ENCODE peak calls at places on chromosome 17, in six cellular contexts. V is neural crest cell, J is ovary, O is uterus, A is glutamatergic neuron, C is astrocyte of the spinal cord. S is an unnamed sample.
A peak's percentile ranks its signal among the peaks of the same experiment; 100 is the strongest.

GRCh38 chr17:36485805-36486203 is 677 bp upstream of the ZNHIT3 start:
- DNase-seq in V (no peak), C (no peak), O (no peak), A (no peak), J (no peak), S (no peak)

GRCh38 chr17:78924481-78925151 is 571 bp downstream of the TIMP2 start:
- DNase-seq in V (peak; percentile 20), J (peak; percentile 68), O (no peak), A (peak; percentile 43), C (no peak), S (no peak)

GRCh38 chr17:74213897-74214386 is 571 bp downstream of the TTYH2 start:
- DNase-seq in V (no peak), C (no peak), J (peak; percentile 75), A (no peak), O (peak; percentile 34), S (no peak)

GRCh38 chr17:28956861-28957260 is 5.5 kb upstream of the PHF12 start:
- DNase-seq in V (no peak), A (no peak), J (no peak), O (no peak), C (no peak), S (no peak)

GRCh38 chr17:77096570-77097214 is 44.1 kb upstream of the SEC14L1 start:
- DNase-seq in A (no peak), C (peak; percentile 60), O (peak; percentile 78), J (no peak), V (no peak), S (peak; percentile 45)

GRCh38 chr17:42387663-42388380 is 420 bp downstream of the STAT3 start:
- DNase-seq in V (peak; percentile 36), C (no peak), A (peak; percentile 57), O (peak; percentile 55), J (peak; percentile 56), S (no peak)

GRCh38 chr17:35726609-35727460 is 4.6 kb upstream of the RASL10B start:
- DNase-seq in J (peak; percentile 68), A (peak; percentile 67), C (peak; percentile 93), V (no peak), O (peak; percentile 59), S (peak; percentile 69)

GRCh38 chr17:45902892-45903346 is 8.6 kb downstream of the MAPT start:
- DNase-seq in V (no peak), O (no peak), A (no peak), C (no peak), J (no peak), S (no peak)

GRCh38 chr17:31857920-31858646 is 961 bp downstream of the COPRS start:
- DNase-seq in C (peak; percentile 20), V (no peak), O (no peak), J (no peak), A (no peak), S (no peak)

GRCh38 chr17:59131131-59131530 is 23.9 kb downstream of the SKA2 start:
- DNase-seq in V (no peak), C (no peak), O (no peak), J (no peak), A (no peak), S (no peak)

GRCh38 chr17:76943781-76944213 is 75.6 kb downstream of the MGAT5B start:
- DNase-seq in V (no peak), C (no peak), A (no peak), J (no peak), O (no peak), S (no peak)

GRCh38 chr17:63370696-63371095 is 75.4 kb downstream of the CYB561 start:
- DNase-seq in A (no peak), O (no peak), V (no peak), J (no peak), C (no peak), S (no peak)

GRCh38 chr17:69314246-69315030 is 12.5 kb downstream of the ABCA5 start:
- DNase-seq in C (no peak), A (no peak), O (no peak), J (no peak), V (no peak), S (no peak)

GRCh38 chr17:74452027-74452840 is 14.2 kb upstream of the CD300A start:
- DNase-seq in C (no peak), J (no peak), O (no peak), V (no peak), A (peak; percentile 77), S (no peak)

GRCh38 chr17:13266596-13266995 is 248.8 kb upstream of the ELAC2 start:
- DNase-seq in C (peak; percentile 1), J (no peak), O (no peak), V (no peak), A (no peak), S (peak; percentile 31)

GRCh38 chr17:76473541-76473985 is 6.2 kb downstream of the AANAT start:
- DNase-seq in A (peak; percentile 76), C (no peak), O (no peak), J (no peak), V (peak; percentile 36), S (no peak)

GRCh38 chr17:35010093-35010492 is 29.8 kb downstream of the LIG3 start:
- DNase-seq in V (no peak), J (no peak), C (no peak), A (no peak), O (no peak), S (no peak)

GRCh38 chr17:29565643-29566472 is 979 bp downstream of the ABHD15 start:
- DNase-seq in J (no peak), A (no peak), C (no peak), V (no peak), O (no peak), S (no peak)

GRCh38 chr17:51461578-51462004 is 201.2 kb downstream of the UTP18 start:
- DNase-seq in O (no peak), V (peak; percentile 75), C (peak; percentile 8), J (peak; percentile 59), A (peak; percentile 72), S (no peak)

DNA sequence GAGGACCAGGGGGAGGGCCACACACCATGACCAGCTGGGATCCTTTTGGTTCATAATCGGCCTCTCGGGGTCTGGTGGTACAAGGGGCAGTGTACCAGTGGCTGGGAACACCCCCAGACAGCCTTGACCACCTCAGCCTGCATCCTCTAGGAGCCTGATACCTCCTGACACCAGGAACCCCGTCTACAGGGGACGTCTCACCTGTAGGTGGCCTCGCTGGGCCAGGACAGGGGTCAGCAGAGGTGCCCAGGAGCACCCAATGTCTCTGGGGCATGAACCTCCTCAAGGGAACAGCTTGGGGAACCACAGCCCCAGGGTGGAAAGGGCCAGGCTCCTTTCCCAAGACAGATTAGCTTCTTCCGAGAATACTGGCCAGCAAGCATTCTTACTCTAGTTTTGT is 2.5 kb upstream of the METRNL start:
- DNase-seq in O (no peak), A (no peak), C (no peak), J (peak; percentile 25), V (no peak), S (no peak)
- TF ChIP-seq CTCF in O (no peak), A (no peak), C (peak; percentile 28), J (no peak), V (no peak), S (peak; percentile 14)

DNA sequence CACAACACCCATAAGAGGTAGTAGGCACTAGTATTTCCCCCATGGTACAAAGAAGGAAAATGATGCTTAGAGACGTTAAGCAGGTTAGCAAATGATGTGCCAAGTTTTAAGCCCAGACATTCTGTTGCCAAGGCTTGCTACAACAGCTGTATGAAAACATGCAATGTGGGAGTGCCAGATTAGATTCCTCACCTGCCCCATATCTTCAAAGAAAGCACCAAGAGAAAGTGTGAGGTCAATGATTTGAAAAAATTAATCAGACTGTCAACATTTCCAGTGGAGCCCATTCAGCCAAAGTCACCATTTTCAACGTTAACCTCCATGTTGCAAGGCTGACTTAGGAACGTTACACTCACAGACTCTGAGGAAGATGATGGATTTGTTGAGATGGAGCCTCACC is 61.5 kb downstream of the PCTP start:
- DNase-seq in J (no peak), C (no peak), V (no peak), A (no peak), O (no peak), S (no peak)
- TF ChIP-seq CTCF in J (no peak), C (no peak), V (no peak), A (no peak), O (no peak), S (no peak)

DNA sequence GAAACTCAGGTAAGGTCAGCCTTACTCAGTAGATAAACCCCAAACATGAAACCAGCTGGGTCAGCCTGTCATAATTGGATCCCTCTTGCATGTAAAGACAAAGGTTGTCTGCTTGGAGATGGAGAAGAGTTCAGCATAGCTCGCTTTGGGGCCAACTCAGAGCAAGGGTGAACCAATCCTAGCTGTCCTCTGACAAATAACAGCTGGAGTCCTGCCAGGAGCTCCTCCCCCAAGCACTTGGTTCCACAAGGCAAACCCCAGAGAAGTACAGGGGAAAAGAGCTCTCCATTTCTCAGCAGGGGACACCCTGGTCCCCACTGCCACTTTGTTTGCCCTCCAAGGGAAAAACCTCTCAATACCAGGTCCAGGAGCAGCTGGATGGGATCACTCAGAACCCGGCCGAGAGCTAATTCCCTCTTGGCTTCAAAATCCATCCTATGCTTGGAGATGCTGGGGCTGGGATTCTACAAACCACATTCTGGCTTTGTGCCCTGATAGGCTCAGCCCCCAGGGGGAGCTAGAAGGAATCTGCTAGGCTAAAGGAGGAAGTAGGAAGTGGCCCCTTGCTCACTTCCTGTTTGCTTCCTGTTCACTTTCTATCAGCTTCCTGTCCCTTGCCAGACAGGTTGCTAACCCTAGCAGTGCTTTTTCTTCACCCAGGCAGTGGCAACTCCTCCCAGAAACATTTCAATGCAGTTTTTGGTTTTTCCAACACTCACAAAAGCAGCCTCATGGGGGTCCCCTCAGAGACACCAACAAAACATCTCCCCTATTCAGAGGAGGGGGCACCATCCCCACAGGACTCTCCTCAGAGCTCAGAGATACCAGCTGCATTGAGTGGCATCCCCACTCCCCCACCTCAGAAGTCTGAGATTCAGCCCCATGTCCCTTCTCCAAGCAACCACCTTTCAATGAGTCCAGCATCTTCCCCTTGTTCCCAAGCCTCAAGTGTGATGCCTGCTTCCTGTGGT is 30.7 kb downstream of the CDRT4 start:
- DNase-seq in O (peak; percentile 82), J (peak; percentile 75), A (no peak), C (no peak), V (no peak), S (no peak)
- TF ChIP-seq CTCF in O (no peak), J (no peak), A (no peak), C (peak; percentile 25), V (peak; percentile 41), S (peak; percentile 26)

GRCh38 chr17:18360518-18360917 is 2.8 kb downstream of the SHMT1 start:
- DNase-seq in J (no peak), A (no peak), V (no peak), O (no peak), C (no peak), S (no peak)

GRCh38 chr17:18363021-18363941 is at the start of gene SHMT1:
- DNase-seq in J (peak; percentile 93), A (peak; percentile 90), V (peak; percentile 79), C (peak; percentile 85), O (peak; percentile 92), S (peak; percentile 56)

GRCh38 chr17:18362509-18363020 is 785 bp downstream of the SHMT1 start:
- DNase-seq in A (no peak), C (peak; percentile 29), J (peak; percentile 66), V (peak; percentile 3), O (peak; percentile 49), S (peak; percentile 36)

GRCh38 chr17:18364166-18364565 is 816 bp upstream of the SHMT1 start:
- DNase-seq in V (no peak), J (no peak), O (no peak), A (no peak), C (no peak), S (no peak)

DNA sequence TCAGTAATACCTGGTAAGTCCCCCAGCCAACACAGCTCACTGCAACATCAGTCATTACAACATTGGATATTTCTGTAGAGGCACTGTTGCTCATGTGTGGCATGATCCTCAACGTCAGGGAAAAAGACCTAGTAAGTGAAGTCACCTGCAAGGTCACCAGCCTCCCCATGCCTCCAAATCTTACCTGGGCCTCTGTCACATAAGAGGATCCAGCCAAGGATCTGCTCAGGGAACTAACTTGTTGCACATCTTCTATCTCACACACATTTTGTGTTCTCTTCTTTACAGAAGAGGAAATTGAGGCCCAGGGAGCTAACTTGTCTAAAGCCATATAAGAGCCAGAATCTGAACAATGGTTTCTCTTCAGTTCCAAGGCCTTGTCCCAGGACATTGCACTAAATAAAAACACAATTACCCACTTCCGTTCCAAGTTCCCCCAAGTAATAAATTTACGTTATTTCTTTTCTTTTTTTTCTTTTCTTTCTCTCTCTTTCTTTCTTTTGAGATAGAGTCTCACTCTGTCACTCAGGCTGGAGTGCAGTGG is 1.4 kb downstream of the SHMT1 start:
- DNase-seq in O (no peak), J (no peak), V (no peak), C (no peak), A (no peak), S (no peak)
- TF ChIP-seq CTCF in O (no peak), J (no peak), V (no peak), C (no peak), A (no peak), S (no peak)

S was measured in AG09319.